ENCODE peak calls at places on chromosomes 7 and 10, in nine cellular contexts. P is C1 segment of cervical spinal cord; Y is ELR; R is activated CD8-positive, alpha-beta memory T cell treated with anti-CD3 and anti-CD28 coated beads for 24 hours; E is stimulated activated CD4-positive, alpha-beta T cell treated with anti-CD3 and anti-CD28 coated beads, Interleukin-12 subunit alpha, Interleukin-12 subunit beta, amount 100 ng/mL, for 48 hours; C is activated CD4-positive, CD25-positive, alpha-beta regulatory T cell treated with anti-CD3 and anti-CD28 coated beads, Interleukin-2, amount 50 U/mL, for 72 hours; I is hippocampal formation; Q is GM04503; J is head of caudate nucleus. N is an unnamed sample.

GRCh38 chr10:36172574-36172973 is 530.5 kb upstream of the FZD8 start:
- DNase-seq in P (no peak), Y (peak), R (no peak), E (no peak), C (no peak), I (no peak), Q (no peak), J (no peak), N (peak)

GRCh38 chr10:72038458-72039001 is 49.8 kb downstream of the SPOCK2 start:
- DNase-seq in P (no peak), Y (peak), R (no peak), E (no peak), C (no peak), I (no peak), Q (no peak), J (no peak), N (peak)

GRCh38 chr10:15370741-15371701 is at the start of gene FAM171A1:
- DNase-seq in P (peak), Y (peak), R (peak), E (peak), C (peak), I (peak), Q (no peak), J (peak), N (peak)

GRCh38 chr10:29243750-29244149 is 45.1 kb upstream of the LYZL1 start:
- DNase-seq in P (no peak), Y (peak), R (no peak), E (no peak), C (no peak), I (no peak), Q (no peak), J (no peak), N (peak)

GRCh38 chr10:22479419-22479818 is 134.1 kb downstream of the SPAG6 start:
- DNase-seq in P (peak), Y (no peak), R (no peak), E (no peak), C (no peak), I (peak), Q (no peak), J (peak), N (no peak)

GRCh38 chr10:8174762-8175161 is 120.3 kb downstream of the GATA3 start:
- DNase-seq in P (no peak), Y (no peak), R (no peak), E (no peak), C (no peak), I (no peak), Q (no peak), J (no peak), N (no peak)

GRCh38 chr10:72953687-72954086 is 919 bp downstream of the PLA2G12B start:
- DNase-seq in P (no peak), Y (no peak), R (no peak), E (no peak), C (no peak), I (no peak), Q (no peak), J (no peak), N (peak)

GRCh38 chr10:100338434-100339036 is 8.5 kb upstream of the SCD start:
- DNase-seq in P (peak), Y (peak), R (peak), E (peak), C (peak), I (peak), Q (no peak), J (peak), N (peak)

GRCh38 chr10:106111241-106111640 is 1053.3 kb downstream of the SORCS1 start:
- DNase-seq in P (no peak), Y (peak), R (no peak), E (no peak), C (no peak), I (no peak), Q (no peak), J (no peak), N (peak)

GRCh38 chr10:114691442-114691941 is 33.4 kb upstream of the ABLIM1 start:
- DNase-seq in P (no peak), Y (peak), R (no peak), E (no peak), C (no peak), I (no peak), Q (no peak), J (no peak), N (peak)

GRCh38 chr7:34315032-34315431 is 343.0 kb upstream of the NPSR1 start:
- DNase-seq in P (no peak), Y (peak), R (no peak), E (no peak), C (no peak), I (no peak), Q (peak), J (no peak), N (peak)

GRCh38 chr7:98531717-98532116 is 85.4 kb upstream of the NPTX2 start:
- DNase-seq in P (no peak), Y (no peak), R (no peak), E (no peak), C (no peak), I (no peak), Q (no peak), J (no peak), N (no peak)